ENCODE peak calls at places on chromosomes 12 and 14, in eight cellular contexts. One of them, this sample, is unnamed.

GRCh38 chr12:63387736-63388135 is 236.7 kb upstream of the AVPR1A start:
- DNase-seq in body of pancreas: no peak
- DNase-seq in tibial artery: no peak
- DNase-seq in H9: no peak
- DNase-seq in sigmoid colon: no peak
- DNase-seq in esophagus squamous epithelium: no peak
- DNase-seq in OCI-LY7: no peak
- DNase-seq in gastrocnemius medialis: no peak
- DNase-seq in this sample: no peak

GRCh38 chr14:96821501-96821900 is 24.3 kb downstream of the VRK1 start:
- DNase-seq in body of pancreas: no peak
- DNase-seq in tibial artery: no peak
- DNase-seq in H9: no peak
- DNase-seq in sigmoid colon: no peak
- DNase-seq in esophagus squamous epithelium: no peak
- DNase-seq in OCI-LY7: no peak
- DNase-seq in gastrocnemius medialis: no peak
- DNase-seq in this sample: no peak

GRCh38 chr14:106879241-106879640 is 1352.9 kb downstream of the TMEM121 start:
- DNase-seq in body of pancreas: peak; percentile 40
- DNase-seq in tibial artery: no peak
- DNase-seq in H9: no peak
- DNase-seq in sigmoid colon: no peak
- DNase-seq in esophagus squamous epithelium: no peak
- DNase-seq in OCI-LY7: peak; percentile 84
- DNase-seq in gastrocnemius medialis: no peak
- DNase-seq in this sample: peak; percentile 82

GRCh38 chr12:62977419-62977818 is 42.5 kb upstream of the PPM1H start:
- DNase-seq in body of pancreas: no peak
- DNase-seq in tibial artery: no peak
- DNase-seq in H9: no peak
- DNase-seq in sigmoid colon: no peak
- DNase-seq in esophagus squamous epithelium: no peak
- DNase-seq in OCI-LY7: no peak
- DNase-seq in gastrocnemius medialis: no peak
- DNase-seq in this sample: no peak

GRCh38 chr12:29754235-29755189 is 29.2 kb downstream of the TMTC1 start:
- DNase-seq in body of pancreas: no peak
- DNase-seq in tibial artery: no peak
- DNase-seq in H9: no peak
- DNase-seq in sigmoid colon: no peak
- DNase-seq in esophagus squamous epithelium: no peak
- DNase-seq in OCI-LY7: no peak
- DNase-seq in gastrocnemius medialis: no peak
- DNase-seq in this sample: no peak

GRCh38 chr12:131018808-131019397 is 65.2 kb downstream of the ADGRD1 start:
- DNase-seq in body of pancreas: no peak
- DNase-seq in tibial artery: no peak
- DNase-seq in H9: no peak
- DNase-seq in sigmoid colon: no peak
- DNase-seq in esophagus squamous epithelium: no peak
- DNase-seq in OCI-LY7: no peak
- DNase-seq in gastrocnemius medialis: no peak
- DNase-seq in this sample: no peak

GRCh38 chr14:101119830-101120571 is 216.5 kb upstream of the RTL1 start:
- DNase-seq in body of pancreas: no peak
- DNase-seq in tibial artery: peak; percentile 51
- DNase-seq in H9: peak; percentile 39
- DNase-seq in sigmoid colon: peak; percentile 56
- DNase-seq in esophagus squamous epithelium: no peak
- DNase-seq in OCI-LY7: no peak
- DNase-seq in gastrocnemius medialis: no peak
- DNase-seq in this sample: peak; percentile 31

GRCh38 chr12:132608231-132609171 is 1.9 kb downstream of the LRCOL1 start:
- DNase-seq in body of pancreas: no peak
- DNase-seq in tibial artery: no peak
- DNase-seq in H9: no peak
- DNase-seq in sigmoid colon: no peak
- DNase-seq in esophagus squamous epithelium: no peak
- DNase-seq in OCI-LY7: no peak
- DNase-seq in gastrocnemius medialis: no peak
- DNase-seq in this sample: no peak

GRCh38 chr12:56010112-56010570 is 10.7 kb upstream of the IKZF4 start:
- DNase-seq in body of pancreas: no peak
- DNase-seq in tibial artery: no peak
- DNase-seq in H9: no peak
- DNase-seq in sigmoid colon: no peak
- DNase-seq in esophagus squamous epithelium: no peak
- DNase-seq in OCI-LY7: no peak
- DNase-seq in gastrocnemius medialis: no peak
- DNase-seq in this sample: no peak

GRCh38 chr12:56011509-56012090 is 9.2 kb upstream of the IKZF4 start:
- DNase-seq in body of pancreas: no peak
- DNase-seq in tibial artery: no peak
- DNase-seq in H9: no peak
- DNase-seq in sigmoid colon: no peak
- DNase-seq in esophagus squamous epithelium: no peak
- DNase-seq in OCI-LY7: no peak
- DNase-seq in gastrocnemius medialis: no peak
- DNase-seq in this sample: no peak

GRCh38 chr12:56004211-56004610 is 7.1 kb downstream of the SUOX start:
- DNase-seq in body of pancreas: no peak
- DNase-seq in tibial artery: no peak
- DNase-seq in H9: no peak
- DNase-seq in sigmoid colon: no peak
- DNase-seq in esophagus squamous epithelium: no peak
- DNase-seq in OCI-LY7: no peak
- DNase-seq in gastrocnemius medialis: no peak
- DNase-seq in this sample: no peak

GRCh38 chr12:56007148-56007891 is 10.2 kb downstream of the SUOX start:
- DNase-seq in body of pancreas: peak; percentile 90
- DNase-seq in tibial artery: peak; percentile 92
- DNase-seq in H9: peak; percentile 97
- DNase-seq in sigmoid colon: peak; percentile 95
- DNase-seq in esophagus squamous epithelium: no peak
- DNase-seq in OCI-LY7: peak; percentile 93
- DNase-seq in gastrocnemius medialis: peak; percentile 73
- DNase-seq in this sample: peak; percentile 91

DNA sequence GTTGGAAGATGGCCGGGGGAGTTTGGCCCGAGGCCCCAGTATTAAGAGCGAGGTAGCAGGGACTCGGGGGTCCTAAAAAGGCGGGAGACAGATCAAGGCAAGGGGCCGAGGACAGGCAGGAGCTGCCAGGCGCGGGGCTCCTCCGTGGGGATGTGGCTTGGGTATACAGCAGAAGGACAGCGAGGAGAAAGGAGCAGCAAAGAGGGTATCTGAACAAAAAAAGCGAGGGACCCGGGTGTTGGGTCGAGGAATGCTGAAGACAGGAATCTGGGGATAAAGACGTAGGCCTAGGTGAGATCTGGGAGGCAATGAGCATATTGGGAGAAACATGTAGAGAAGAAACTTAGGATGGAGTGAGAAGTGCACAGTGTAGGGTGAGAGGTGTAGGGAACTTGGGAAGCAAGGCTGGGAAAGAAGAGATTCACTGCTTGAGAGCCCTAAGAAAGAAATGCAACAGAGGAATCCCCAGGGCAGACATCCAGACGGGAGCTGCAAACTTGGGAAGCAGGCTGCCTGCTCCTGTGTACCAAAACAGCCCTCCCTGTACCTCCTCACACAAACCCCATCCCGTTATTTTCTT is 10.9 kb downstream of the SUOX start:
- DNase-seq in body of pancreas: no peak
- DNase-seq in tibial artery: peak; percentile 74
- DNase-seq in H9: no peak
- DNase-seq in sigmoid colon: no peak
- DNase-seq in esophagus squamous epithelium: no peak
- DNase-seq in OCI-LY7: no peak
- DNase-seq in gastrocnemius medialis: no peak
- DNase-seq in this sample: no peak
- H3K4me1 ChIP-seq in body of pancreas: peaks cover 7% of the 10 kb centered on the region
- H3K4me1 ChIP-seq in tibial artery: no peaks in the 10 kb centered on the region
- H3K4me1 ChIP-seq in H9: no peaks in the 10 kb centered on the region
- H3K4me1 ChIP-seq in sigmoid colon: peaks cover 16% of the 10 kb centered on the region
- H3K4me1 ChIP-seq in esophagus squamous epithelium: peaks cover 21% of the 10 kb centered on the region
- H3K4me1 ChIP-seq in OCI-LY7: peaks cover 9% of the 10 kb centered on the region
- H3K4me1 ChIP-seq in gastrocnemius medialis: peaks cover 10% of the 10 kb centered on the region
- H3K4me1 ChIP-seq in this sample: no peaks in the 10 kb centered on the region

GRCh38 chr14:24053548-24054323 is 1.9 kb downstream of the CARMIL3 start:
- DNase-seq in body of pancreas: no peak
- DNase-seq in tibial artery: peak; percentile 53
- DNase-seq in H9: no peak
- DNase-seq in sigmoid colon: peak; percentile 61
- DNase-seq in esophagus squamous epithelium: no peak
- DNase-seq in OCI-LY7: no peak
- DNase-seq in gastrocnemius medialis: no peak
- DNase-seq in this sample: no peak

GRCh38 chr14:24054324-24054641 is 2.5 kb downstream of the CARMIL3 start:
- DNase-seq in body of pancreas: no peak
- DNase-seq in tibial artery: peak; percentile 33
- DNase-seq in H9: no peak
- DNase-seq in sigmoid colon: no peak
- DNase-seq in esophagus squamous epithelium: no peak
- DNase-seq in OCI-LY7: no peak
- DNase-seq in gastrocnemius medialis: no peak
- DNase-seq in this sample: no peak

GRCh38 chr14:24055971-24056799 is 4.4 kb downstream of the CARMIL3 start:
- DNase-seq in body of pancreas: peak; percentile 6
- DNase-seq in tibial artery: no peak
- DNase-seq in H9: no peak
- DNase-seq in sigmoid colon: peak; percentile 42
- DNase-seq in esophagus squamous epithelium: no peak
- DNase-seq in OCI-LY7: no peak
- DNase-seq in gastrocnemius medialis: no peak
- DNase-seq in this sample: no peak

GRCh38 chr14:24052656-24053547 is 1.1 kb downstream of the CARMIL3 start:
- DNase-seq in body of pancreas: no peak
- DNase-seq in tibial artery: peak; percentile 32
- DNase-seq in H9: no peak
- DNase-seq in sigmoid colon: no peak
- DNase-seq in esophagus squamous epithelium: no peak
- DNase-seq in OCI-LY7: no peak
- DNase-seq in gastrocnemius medialis: no peak
- DNase-seq in this sample: no peak

DNA sequence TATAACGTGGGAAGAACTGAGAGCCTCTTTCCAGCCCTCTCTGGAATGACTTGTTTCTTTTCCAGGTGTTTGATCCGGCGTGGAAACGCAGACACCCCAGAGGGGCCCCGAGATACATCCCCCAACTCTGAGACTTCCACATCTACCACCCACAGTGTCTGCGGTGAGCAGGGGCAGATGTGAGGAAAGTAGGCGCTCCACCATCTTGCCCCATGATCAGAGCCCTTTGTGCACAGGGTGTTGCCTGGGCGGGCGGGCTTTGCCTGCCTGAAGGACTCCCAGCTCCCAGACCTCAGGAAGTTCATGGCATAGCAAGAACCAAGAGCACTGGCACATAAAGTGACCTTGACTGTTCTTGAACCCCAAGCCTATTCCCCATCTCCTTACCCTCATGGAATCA is 2.8 kb downstream of the CARMIL3 start:
- DNase-seq in body of pancreas: no peak
- DNase-seq in tibial artery: peak; percentile 39
- DNase-seq in H9: no peak
- DNase-seq in sigmoid colon: no peak
- DNase-seq in esophagus squamous epithelium: no peak
- DNase-seq in OCI-LY7: no peak
- DNase-seq in gastrocnemius medialis: no peak
- DNase-seq in this sample: no peak
- H3K4me1 ChIP-seq in body of pancreas: peaks cover 24% of the 10 kb centered on the region
- H3K4me1 ChIP-seq in tibial artery: no peaks in the 10 kb centered on the region
- H3K4me1 ChIP-seq in H9: no peaks in the 10 kb centered on the region
- H3K4me1 ChIP-seq in sigmoid colon: peaks cover 20% of the 10 kb centered on the region
- H3K4me1 ChIP-seq in esophagus squamous epithelium: peaks cover 37% of the 10 kb centered on the region
- H3K4me1 ChIP-seq in OCI-LY7: peaks cover 15% of the 10 kb centered on the region
- H3K4me1 ChIP-seq in gastrocnemius medialis: peaks cover 8% of the 10 kb centered on the region
- H3K4me1 ChIP-seq in this sample: peaks cover 3% of the 10 kb centered on the region

GRCh38 chr12:47802312-47802711 is 17.4 kb downstream of the HDAC7 start:
- DNase-seq in body of pancreas: no peak
- DNase-seq in tibial artery: no peak
- DNase-seq in H9: no peak
- DNase-seq in sigmoid colon: no peak
- DNase-seq in esophagus squamous epithelium: no peak
- DNase-seq in OCI-LY7: peak; percentile 31
- DNase-seq in gastrocnemius medialis: no peak
- DNase-seq in this sample: no peak

GRCh38 chr12:47803196-47803875 is 16.4 kb downstream of the HDAC7 start:
- DNase-seq in body of pancreas: no peak
- DNase-seq in tibial artery: no peak
- DNase-seq in H9: no peak
- DNase-seq in sigmoid colon: no peak
- DNase-seq in esophagus squamous epithelium: no peak
- DNase-seq in OCI-LY7: no peak
- DNase-seq in gastrocnemius medialis: no peak
- DNase-seq in this sample: no peak

GRCh38 chr12:47805417-47805816 is 14.3 kb downstream of the HDAC7 start:
- DNase-seq in body of pancreas: no peak
- DNase-seq in tibial artery: peak; percentile 79
- DNase-seq in H9: no peak
- DNase-seq in sigmoid colon: no peak
- DNase-seq in esophagus squamous epithelium: no peak
- DNase-seq in OCI-LY7: no peak
- DNase-seq in gastrocnemius medialis: peak; percentile 45
- DNase-seq in this sample: no peak

GRCh38 chr12:47801904-47802246 is 17.8 kb downstream of the HDAC7 start:
- DNase-seq in body of pancreas: no peak
- DNase-seq in tibial artery: no peak
- DNase-seq in H9: no peak
- DNase-seq in sigmoid colon: no peak
- DNase-seq in esophagus squamous epithelium: no peak
- DNase-seq in OCI-LY7: no peak
- DNase-seq in gastrocnemius medialis: no peak
- DNase-seq in this sample: no peak

GRCh38 chr12:47804177-47804576 is 15.5 kb downstream of the HDAC7 start:
- DNase-seq in body of pancreas: no peak
- DNase-seq in tibial artery: no peak
- DNase-seq in H9: no peak
- DNase-seq in sigmoid colon: no peak
- DNase-seq in esophagus squamous epithelium: no peak
- DNase-seq in OCI-LY7: no peak
- DNase-seq in gastrocnemius medialis: no peak
- DNase-seq in this sample: no peak
- H3K4me1 ChIP-seq in body of pancreas: peaks cover 91% of the 10 kb centered on the region
- H3K4me1 ChIP-seq in tibial artery: no peaks in the 10 kb centered on the region
- H3K4me1 ChIP-seq in H9: peaks cover 5% of the 10 kb centered on the region
- H3K4me1 ChIP-seq in sigmoid colon: peaks cover 100% of the 10 kb centered on the region
- H3K4me1 ChIP-seq in esophagus squamous epithelium: peaks cover 100% of the 10 kb centered on the region
- H3K4me1 ChIP-seq in OCI-LY7: peaks cover 62% of the 10 kb centered on the region
- H3K4me1 ChIP-seq in gastrocnemius medialis: peaks cover 100% of the 10 kb centered on the region
- H3K4me1 ChIP-seq in this sample: peaks cover 24% of the 10 kb centered on the region

DNA sequence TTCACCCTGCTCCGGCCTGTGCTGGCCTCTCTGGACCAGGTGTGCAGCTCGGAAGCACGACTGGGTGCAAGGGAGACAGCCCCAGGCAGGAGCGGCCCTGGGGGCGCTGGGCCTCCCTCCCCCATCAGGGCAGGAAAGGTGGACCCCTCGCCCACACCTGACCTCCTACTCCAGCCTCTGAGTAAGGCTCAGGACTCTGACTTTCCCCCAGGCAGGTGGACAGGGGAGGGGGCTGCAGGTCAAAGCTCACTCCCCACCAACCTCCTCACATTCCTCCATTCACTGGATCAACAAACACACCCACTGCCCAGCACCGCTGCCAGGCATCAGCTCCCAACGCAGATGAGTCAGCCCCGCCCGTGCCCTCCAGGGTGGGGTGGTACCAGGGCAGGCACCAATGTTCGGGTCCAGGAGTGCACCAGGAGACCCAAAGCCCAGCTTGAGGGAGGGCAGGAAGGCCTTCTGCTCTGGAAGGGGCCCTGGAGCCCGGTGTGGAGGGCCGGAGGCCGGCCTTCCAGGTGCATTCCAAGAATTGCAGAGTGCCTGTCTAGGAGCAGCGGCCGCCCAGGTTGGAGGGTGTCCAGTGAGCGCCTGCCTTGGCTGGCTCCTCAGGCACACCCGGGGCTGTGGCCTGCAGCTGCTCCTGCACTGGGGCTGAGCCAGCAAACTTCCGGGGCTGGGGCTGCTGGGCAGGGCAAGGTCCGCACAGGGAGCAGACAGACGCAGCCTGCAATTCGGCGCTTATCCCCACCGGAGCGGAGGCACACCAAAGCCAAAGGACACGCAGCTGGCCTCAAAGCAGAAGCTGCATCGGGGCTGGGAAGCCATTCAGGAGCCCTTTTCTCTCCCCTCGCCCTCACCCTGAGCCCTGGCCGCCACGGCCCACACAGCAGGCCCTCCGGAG is 1.6 kb upstream of the INF2 start:
- DNase-seq in body of pancreas: peak; percentile 98
- DNase-seq in tibial artery: peak; percentile 94
- DNase-seq in H9: peak; percentile 76
- DNase-seq in sigmoid colon: peak; percentile 91
- DNase-seq in esophagus squamous epithelium: no peak
- DNase-seq in OCI-LY7: no peak
- DNase-seq in gastrocnemius medialis: peak; percentile 88
- DNase-seq in this sample: peak; percentile 32
- H3K4me1 ChIP-seq in body of pancreas: peaks cover 39% of the 10 kb centered on the region
- H3K4me1 ChIP-seq in tibial artery: peaks cover 10% of the 10 kb centered on the region
- H3K4me1 ChIP-seq in H9: no peaks in the 10 kb centered on the region
- H3K4me1 ChIP-seq in sigmoid colon: peaks cover 53% of the 10 kb centered on the region
- H3K4me1 ChIP-seq in esophagus squamous epithelium: peaks cover 73% of the 10 kb centered on the region
- H3K4me1 ChIP-seq in OCI-LY7: peaks cover 51% of the 10 kb centered on the region
- H3K4me1 ChIP-seq in gastrocnemius medialis: peaks cover 36% of the 10 kb centered on the region
- H3K4me1 ChIP-seq in this sample: peaks cover 52% of the 10 kb centered on the region